ENCODE peak calls at places on chromosomes 4 and X, in four cellular contexts. J is body of pancreas, S is omental fat pad, I is osteocyte. Y is an unnamed sample.

GRCh38 chr4:110484767-110485166 is 8.8 kb downstream of the ENPEP start:
- DNase-seq in J (no peak), S (no peak), I (no peak), Y (no peak)

GRCh38 chr4:169103966-169104412 is 93.9 kb upstream of the CBR4 start:
- DNase-seq in J (peak; percentile 38), S (no peak), I (no peak), Y (no peak)

GRCh38 chrX:84044051-84044450 is 143.9 kb downstream of the RPS6KA6 start:
- DNase-seq in J (no peak), S (no peak), I (no peak), Y (no peak)

GRCh38 chrX:71622347-71623104 is 4.2 kb upstream of the CXCR3 start:
- DNase-seq in J (peak; percentile 83), S (no peak), I (no peak), Y (peak; percentile 42)

GRCh38 chrX:138710311-138710791 is 1.2 kb downstream of the FGF13 start:
- DNase-seq in J (no peak), S (no peak), I (peak; percentile 82), Y (peak; percentile 2)

GRCh38 chr4:74474345-74475099 is 29.6 kb downstream of the AREG start:
- DNase-seq in J (peak; percentile 62), S (no peak), I (no peak), Y (no peak)

GRCh38 chr4:129342820-129343219 is 246.9 kb downstream of the C4orf33 start:
- DNase-seq in J (no peak), S (no peak), I (no peak), Y (no peak)

GRCh38 chr4:15729910-15730533 is 27.2 kb downstream of the BST1 start:
- DNase-seq in J (peak; percentile 22), S (no peak), I (no peak), Y (no peak)

GRCh38 chr4:27123050-27123768 is 262.6 kb downstream of the STIM2 start:
- DNase-seq in J (no peak), S (no peak), I (no peak), Y (no peak)

GRCh38 chr4:87007345-87008181 is 72.8 kb downstream of the AFF1 start:
- DNase-seq in J (peak; percentile 53), S (peak; percentile 45), I (no peak), Y (peak; percentile 50)

GRCh38 chr4:53307819-53308773 is 57.8 kb downstream of the SCFD2 start:
- DNase-seq in J (no peak), S (no peak), I (no peak), Y (no peak)

GRCh38 chr4:53315300-53315699 is 50.6 kb downstream of the SCFD2 start:
- DNase-seq in J (no peak), S (no peak), I (no peak), Y (no peak)

GRCh38 chr4:53309321-53310020 is 56.4 kb downstream of the SCFD2 start:
- DNase-seq in J (no peak), S (no peak), I (no peak), Y (no peak)

GRCh38 chr4:53314257-53314656 is 51.6 kb downstream of the SCFD2 start:
- DNase-seq in J (no peak), S (no peak), I (no peak), Y (no peak)

GRCh38 chr4:53313510-53313909 is 52.4 kb downstream of the SCFD2 start:
- DNase-seq in J (no peak), S (no peak), I (no peak), Y (peak; percentile 5)
- TF ChIP-seq CTCF in J (no peak), S (no peak), I (peak; percentile 63), Y (no peak)

GRCh38 chr4:874971-875817 is 49.3 kb upstream of the CPLX1 start:
- DNase-seq in J (no peak), S (no peak), I (no peak), Y (no peak)

GRCh38 chr4:877502-877901 is 51.6 kb upstream of the CPLX1 start:
- DNase-seq in J (no peak), S (no peak), I (no peak), Y (no peak)

GRCh38 chr4:875818-876423 is 50.0 kb upstream of the CPLX1 start:
- DNase-seq in J (no peak), S (no peak), I (no peak), Y (no peak)

GRCh38 chr4:878796-879729 is 53.1 kb downstream of the GAK start:
- DNase-seq in J (no peak), S (no peak), I (no peak), Y (no peak)

DNA sequence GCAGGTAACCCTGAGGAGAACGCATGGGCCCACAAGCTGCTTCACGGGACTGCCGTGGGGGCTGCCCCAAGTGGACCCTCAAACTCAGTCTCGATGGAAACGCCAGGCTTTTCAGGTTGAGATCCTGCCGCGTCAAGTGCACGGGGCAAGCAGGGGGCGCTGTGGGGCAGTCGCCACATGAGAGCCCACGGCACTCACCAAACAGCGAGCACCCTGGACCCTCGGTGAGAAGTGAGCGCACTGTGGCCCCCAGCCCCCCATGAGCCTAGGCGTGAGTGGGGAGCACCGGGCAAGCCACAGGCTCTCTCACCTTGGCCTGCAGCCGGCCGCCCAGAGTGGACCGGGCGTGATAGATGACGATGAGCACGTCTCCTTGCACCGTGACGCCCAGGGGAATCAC is 50.9 kb upstream of the CPLX1 start:
- DNase-seq in J (no peak), S (no peak), I (no peak), Y (peak; percentile 36)
- TF ChIP-seq CTCF in J (no peak), S (no peak), I (peak; percentile 27), Y (peak; percentile 54)

GRCh38 chr4:114692958-114693357 is 94.4 kb downstream of the UGT8 start:
- DNase-seq in J (no peak), S (no peak), I (no peak), Y (no peak)

GRCh38 chr4:114690571-114690970 is 92.0 kb downstream of the UGT8 start:
- DNase-seq in J (no peak), S (no peak), I (no peak), Y (no peak)

GRCh38 chr4:114698256-114698655 is 99.6 kb downstream of the UGT8 start:
- DNase-seq in J (no peak), S (no peak), I (no peak), Y (no peak)

GRCh38 chr4:114691865-114692264 is 93.3 kb downstream of the UGT8 start:
- DNase-seq in J (no peak), S (no peak), I (no peak), Y (no peak)

DNA sequence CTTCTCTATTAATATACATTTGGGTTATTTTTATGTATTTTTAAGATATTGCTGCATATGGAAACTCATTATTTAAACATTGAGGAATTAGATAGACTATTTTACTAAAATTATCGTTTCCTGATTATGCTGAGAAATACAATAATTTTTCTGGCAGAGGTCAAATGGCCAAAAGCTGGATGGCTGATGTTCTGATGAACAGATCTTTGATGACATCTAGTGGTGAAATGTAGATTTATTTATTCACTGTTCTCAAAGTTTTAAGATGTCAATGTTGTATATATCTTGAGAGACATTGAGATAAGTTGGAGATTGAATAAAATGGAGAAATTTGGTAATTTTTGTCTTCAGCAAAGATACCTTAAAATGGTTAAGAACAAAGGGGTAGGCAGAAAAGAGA is 96.2 kb downstream of the UGT8 start:
- DNase-seq in J (no peak), S (no peak), I (no peak), Y (no peak)
- TF ChIP-seq CTCF in J (no peak), S (no peak), I (peak; percentile 67), Y (peak; percentile 81)

GRCh38 chr4:179625391-179625790 is 2183.2 kb upstream of the AGA start:
- DNase-seq in J (no peak), S (no peak), I (no peak), Y (no peak)

GRCh38 chr4:179624768-179625181 is 2182.5 kb upstream of the AGA start:
- DNase-seq in J (peak; percentile 18), S (no peak), I (no peak), Y (no peak)

GRCh38 chr4:179626687-179627086 is 2184.4 kb upstream of the AGA start:
- DNase-seq in J (no peak), S (no peak), I (no peak), Y (peak; percentile 24)
- TF ChIP-seq CTCF in J (no peak), S (no peak), I (peak; percentile 13), Y (peak; percentile 70)

GRCh38 chr4:68342139-68342538 is 7.8 kb downstream of the YTHDC1 start:
- DNase-seq in J (peak; percentile 24), S (no peak), I (no peak), Y (no peak)

GRCh38 chr4:68344785-68345184 is 5.1 kb downstream of the YTHDC1 start:
- DNase-seq in J (no peak), S (no peak), I (no peak), Y (no peak)

GRCh38 chr4:68346461-68346860 is 3.4 kb downstream of the YTHDC1 start:
- DNase-seq in J (no peak), S (no peak), I (no peak), Y (no peak)

GRCh38 chr4:68347845-68348244 is 2.0 kb downstream of the YTHDC1 start:
- DNase-seq in J (no peak), S (no peak), I (no peak), Y (no peak)

GRCh38 chr4:68344049-68344448 is 5.8 kb downstream of the YTHDC1 start:
- DNase-seq in J (no peak), S (no peak), I (no peak), Y (no peak)
- TF ChIP-seq CTCF in J (no peak), S (no peak), I (no peak), Y (no peak)

GRCh38 chr4:148330161-148330560 is 112.1 kb downstream of the NR3C2 start:
- DNase-seq in J (no peak), S (no peak), I (no peak), Y (no peak)

GRCh38 chr4:148329751-148330150 is 112.5 kb downstream of the NR3C2 start:
- DNase-seq in J (no peak), S (no peak), I (no peak), Y (no peak)

GRCh38 chr4:148333265-148333664 is 108.9 kb downstream of the NR3C2 start:
- DNase-seq in J (no peak), S (no peak), I (no peak), Y (no peak)

GRCh38 chr4:148327683-148328082 is 114.5 kb downstream of the NR3C2 start:
- DNase-seq in J (no peak), S (no peak), I (no peak), Y (no peak)

DNA sequence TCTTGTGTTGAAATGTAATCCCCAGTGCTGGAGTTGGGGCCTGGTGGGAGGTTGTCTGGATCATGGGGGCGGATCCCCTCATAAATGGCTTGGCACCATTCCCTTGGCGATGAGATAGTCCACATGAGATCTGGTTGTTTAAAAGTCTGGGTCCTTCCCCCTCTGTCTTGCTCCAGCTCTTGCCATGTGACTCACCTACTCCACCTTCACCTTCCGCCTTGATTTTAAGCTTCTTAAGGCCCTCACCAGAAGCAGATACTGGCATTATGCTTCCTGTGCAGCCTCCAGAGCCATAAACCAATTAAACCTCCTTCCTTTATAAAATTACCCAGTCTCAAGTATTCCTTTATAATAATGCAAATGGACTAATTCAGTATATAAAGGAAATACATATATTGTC is 111.5 kb downstream of the NR3C2 start:
- DNase-seq in J (no peak), S (no peak), I (no peak), Y (no peak)
- TF ChIP-seq CTCF in J (no peak), S (no peak), I (no peak), Y (no peak)

Y was measured in endothelial cell.